ENCODE peak calls at places on chromosomes 11 and 22, in seven cellular contexts. One of them, this sample, is unnamed.

GRCh38 chr11:69791266-69791665 is 16.1 kb upstream of the FGF4 start:
- DNase-seq in stimulated activated CD4-positive, alpha-beta T cell treated with anti-CD3 and anti-CD28 coated beads, TNF-alpha, amount 100 ng/mL, for 48 hours: no peak
- DNase-seq in neural crest cell: no peak
- DNase-seq in hippocampal formation: peak
- DNase-seq in RWPE1: peak
- DNase-seq in stomach: no peak
- DNase-seq in lower lobe of right lung: no peak
- DNase-seq in this sample: no peak

GRCh38 chr11:65118097-65118837 is 766 bp upstream of the ZNHIT2 start:
- DNase-seq in stimulated activated CD4-positive, alpha-beta T cell treated with anti-CD3 and anti-CD28 coated beads, TNF-alpha, amount 100 ng/mL, for 48 hours: no peak
- DNase-seq in neural crest cell: no peak
- DNase-seq in hippocampal formation: no peak
- DNase-seq in RWPE1: no peak
- DNase-seq in stomach: no peak
- DNase-seq in lower lobe of right lung: no peak
- DNase-seq in this sample: no peak

GRCh38 chr11:62687508-62688396 is 1.6 kb downstream of the LRRN4CL start:
- DNase-seq in stimulated activated CD4-positive, alpha-beta T cell treated with anti-CD3 and anti-CD28 coated beads, TNF-alpha, amount 100 ng/mL, for 48 hours: no peak
- DNase-seq in neural crest cell: no peak
- DNase-seq in hippocampal formation: no peak
- DNase-seq in RWPE1: no peak
- DNase-seq in stomach: no peak
- DNase-seq in lower lobe of right lung: no peak
- DNase-seq in this sample: no peak

GRCh38 chr22:33576205-33576604 is 344.1 kb downstream of the LARGE1 start:
- DNase-seq in stimulated activated CD4-positive, alpha-beta T cell treated with anti-CD3 and anti-CD28 coated beads, TNF-alpha, amount 100 ng/mL, for 48 hours: no peak
- DNase-seq in neural crest cell: no peak
- DNase-seq in hippocampal formation: no peak
- DNase-seq in RWPE1: no peak
- DNase-seq in stomach: no peak
- DNase-seq in lower lobe of right lung: no peak
- DNase-seq in this sample: no peak

GRCh38 chr11:131734871-131735270 is 364.5 kb downstream of the NTM start:
- DNase-seq in stimulated activated CD4-positive, alpha-beta T cell treated with anti-CD3 and anti-CD28 coated beads, TNF-alpha, amount 100 ng/mL, for 48 hours: no peak
- DNase-seq in neural crest cell: no peak
- DNase-seq in hippocampal formation: no peak
- DNase-seq in RWPE1: no peak
- DNase-seq in stomach: no peak
- DNase-seq in lower lobe of right lung: no peak
- DNase-seq in this sample: no peak

GRCh38 chr11:101010899-101011298 is 118.7 kb downstream of the PGR start:
- DNase-seq in stimulated activated CD4-positive, alpha-beta T cell treated with anti-CD3 and anti-CD28 coated beads, TNF-alpha, amount 100 ng/mL, for 48 hours: no peak
- DNase-seq in neural crest cell: no peak
- DNase-seq in hippocampal formation: no peak
- DNase-seq in RWPE1: no peak
- DNase-seq in stomach: no peak
- DNase-seq in lower lobe of right lung: no peak
- DNase-seq in this sample: no peak

GRCh38 chr11:15412054-15412453 is 297.3 kb downstream of the INSC start:
- DNase-seq in stimulated activated CD4-positive, alpha-beta T cell treated with anti-CD3 and anti-CD28 coated beads, TNF-alpha, amount 100 ng/mL, for 48 hours: no peak
- DNase-seq in neural crest cell: no peak
- DNase-seq in hippocampal formation: no peak
- DNase-seq in RWPE1: no peak
- DNase-seq in stomach: no peak
- DNase-seq in lower lobe of right lung: no peak
- DNase-seq in this sample: peak

GRCh38 chr22:29117799-29118477 is 45.1 kb downstream of the KREMEN1 start:
- DNase-seq in stimulated activated CD4-positive, alpha-beta T cell treated with anti-CD3 and anti-CD28 coated beads, TNF-alpha, amount 100 ng/mL, for 48 hours: no peak
- DNase-seq in neural crest cell: no peak
- DNase-seq in hippocampal formation: no peak
- DNase-seq in RWPE1: no peak
- DNase-seq in stomach: no peak
- DNase-seq in lower lobe of right lung: no peak
- DNase-seq in this sample: peak

GRCh38 chr11:5300246-5300645 is 1.5 kb downstream of the OR51B4 start:
- DNase-seq in stimulated activated CD4-positive, alpha-beta T cell treated with anti-CD3 and anti-CD28 coated beads, TNF-alpha, amount 100 ng/mL, for 48 hours: no peak
- DNase-seq in neural crest cell: no peak
- DNase-seq in hippocampal formation: no peak
- DNase-seq in RWPE1: no peak
- DNase-seq in stomach: no peak
- DNase-seq in lower lobe of right lung: no peak
- DNase-seq in this sample: no peak

GRCh38 chr11:130480721-130481140 is 32.3 kb downstream of the ADAMTS15 start:
- DNase-seq in stimulated activated CD4-positive, alpha-beta T cell treated with anti-CD3 and anti-CD28 coated beads, TNF-alpha, amount 100 ng/mL, for 48 hours: no peak
- DNase-seq in neural crest cell: no peak
- DNase-seq in hippocampal formation: no peak
- DNase-seq in RWPE1: no peak
- DNase-seq in stomach: no peak
- DNase-seq in lower lobe of right lung: no peak
- DNase-seq in this sample: peak

GRCh38 chr22:25131198-25131887 is 68.3 kb upstream of the CRYBB3 start:
- DNase-seq in stimulated activated CD4-positive, alpha-beta T cell treated with anti-CD3 and anti-CD28 coated beads, TNF-alpha, amount 100 ng/mL, for 48 hours: no peak
- DNase-seq in neural crest cell: no peak
- DNase-seq in hippocampal formation: no peak
- DNase-seq in RWPE1: no peak
- DNase-seq in stomach: no peak
- DNase-seq in lower lobe of right lung: no peak
- DNase-seq in this sample: no peak

GRCh38 chr11:45384711-45385241 is 98.6 kb upstream of the SYT13 start:
- DNase-seq in stimulated activated CD4-positive, alpha-beta T cell treated with anti-CD3 and anti-CD28 coated beads, TNF-alpha, amount 100 ng/mL, for 48 hours: no peak
- DNase-seq in neural crest cell: peak
- DNase-seq in hippocampal formation: no peak
- DNase-seq in RWPE1: no peak
- DNase-seq in stomach: no peak
- DNase-seq in lower lobe of right lung: no peak
- DNase-seq in this sample: no peak

GRCh38 chr22:31742115-31742514 is 7.8 kb downstream of the PRR14L start:
- DNase-seq in stimulated activated CD4-positive, alpha-beta T cell treated with anti-CD3 and anti-CD28 coated beads, TNF-alpha, amount 100 ng/mL, for 48 hours: no peak
- DNase-seq in neural crest cell: no peak
- DNase-seq in hippocampal formation: no peak
- DNase-seq in RWPE1: no peak
- DNase-seq in stomach: no peak
- DNase-seq in lower lobe of right lung: no peak
- DNase-seq in this sample: no peak

GRCh38 chr11:15800121-15800800 is 556.1 kb downstream of the SOX6 start:
- DNase-seq in stimulated activated CD4-positive, alpha-beta T cell treated with anti-CD3 and anti-CD28 coated beads, TNF-alpha, amount 100 ng/mL, for 48 hours: no peak
- DNase-seq in neural crest cell: no peak
- DNase-seq in hippocampal formation: peak
- DNase-seq in RWPE1: peak
- DNase-seq in stomach: peak
- DNase-seq in lower lobe of right lung: peak
- DNase-seq in this sample: peak